ENCODE peak calls at places on chromosomes 5 and 9, in nine cellular contexts. One of them, this sample, is unnamed.

GRCh38 chr9:27352457-27353188 is 55.7 kb upstream of the EQTN start:
- DNase-seq in CD8-positive, alpha-beta T cell: no peak
- DNase-seq in GM06990: no peak
- DNase-seq in neural crest cell: no peak
- DNase-seq in H9: no peak
- DNase-seq in HFFc6: no peak
- DNase-seq in body of pancreas: no peak
- DNase-seq in foreskin fibroblast: no peak
- DNase-seq in PC-3: no peak
- DNase-seq in this sample: no peak

GRCh38 chr5:15794117-15794985 is 294.4 kb downstream of the FBXL7 start:
- DNase-seq in CD8-positive, alpha-beta T cell: no peak
- DNase-seq in GM06990: no peak
- DNase-seq in neural crest cell: no peak
- DNase-seq in H9: no peak
- DNase-seq in HFFc6: peak
- DNase-seq in body of pancreas: no peak
- DNase-seq in foreskin fibroblast: peak
- DNase-seq in PC-3: no peak
- DNase-seq in this sample: no peak

GRCh38 chr5:109027983-109028607 is 280.4 kb downstream of the FER start:
- DNase-seq in CD8-positive, alpha-beta T cell: no peak
- DNase-seq in GM06990: no peak
- DNase-seq in neural crest cell: no peak
- DNase-seq in H9: no peak
- DNase-seq in HFFc6: no peak
- DNase-seq in body of pancreas: no peak
- DNase-seq in foreskin fibroblast: no peak
- DNase-seq in PC-3: peak
- DNase-seq in this sample: no peak

GRCh38 chr9:27499481-27499880 is 24.6 kb upstream of the IFNK start:
- DNase-seq in CD8-positive, alpha-beta T cell: no peak
- DNase-seq in GM06990: no peak
- DNase-seq in neural crest cell: no peak
- DNase-seq in H9: no peak
- DNase-seq in HFFc6: no peak
- DNase-seq in body of pancreas: no peak
- DNase-seq in foreskin fibroblast: peak
- DNase-seq in PC-3: peak
- DNase-seq in this sample: no peak

GRCh38 chr9:136838314-136839228 is 3.7 kb upstream of the AJM1 start:
- DNase-seq in CD8-positive, alpha-beta T cell: no peak
- DNase-seq in GM06990: no peak
- DNase-seq in neural crest cell: no peak
- DNase-seq in H9: no peak
- DNase-seq in HFFc6: no peak
- DNase-seq in body of pancreas: no peak
- DNase-seq in foreskin fibroblast: no peak
- DNase-seq in PC-3: no peak
- DNase-seq in this sample: no peak

GRCh38 chr5:157189223-157189622 is 8.6 kb downstream of the ITK start:
- DNase-seq in CD8-positive, alpha-beta T cell: no peak
- DNase-seq in GM06990: no peak
- DNase-seq in neural crest cell: no peak
- DNase-seq in H9: no peak
- DNase-seq in HFFc6: no peak
- DNase-seq in body of pancreas: no peak
- DNase-seq in foreskin fibroblast: no peak
- DNase-seq in PC-3: no peak
- DNase-seq in this sample: no peak

GRCh38 chr5:57195060-57195459 is 21.2 kb downstream of the GPBP1 start:
- DNase-seq in CD8-positive, alpha-beta T cell: no peak
- DNase-seq in GM06990: no peak
- DNase-seq in neural crest cell: no peak
- DNase-seq in H9: no peak
- DNase-seq in HFFc6: no peak
- DNase-seq in body of pancreas: no peak
- DNase-seq in foreskin fibroblast: no peak
- DNase-seq in PC-3: no peak
- DNase-seq in this sample: no peak

GRCh38 chr5:147466581-147466980 is 43.3 kb downstream of the DPYSL3 start:
- DNase-seq in CD8-positive, alpha-beta T cell: no peak
- DNase-seq in GM06990: no peak
- DNase-seq in neural crest cell: no peak
- DNase-seq in H9: no peak
- DNase-seq in HFFc6: no peak
- DNase-seq in body of pancreas: no peak
- DNase-seq in foreskin fibroblast: no peak
- DNase-seq in PC-3: no peak
- DNase-seq in this sample: no peak

GRCh38 chr5:22411950-22412349 is 441.2 kb downstream of the CDH12 start:
- DNase-seq in CD8-positive, alpha-beta T cell: no peak
- DNase-seq in GM06990: no peak
- DNase-seq in neural crest cell: no peak
- DNase-seq in H9: no peak
- DNase-seq in HFFc6: no peak
- DNase-seq in body of pancreas: no peak
- DNase-seq in foreskin fibroblast: no peak
- DNase-seq in PC-3: no peak
- DNase-seq in this sample: no peak

GRCh38 chr5:17235736-17236330 is 18.4 kb downstream of the BASP1 start:
- DNase-seq in CD8-positive, alpha-beta T cell: no peak
- DNase-seq in GM06990: no peak
- DNase-seq in neural crest cell: no peak
- DNase-seq in H9: no peak
- DNase-seq in HFFc6: peak
- DNase-seq in body of pancreas: no peak
- DNase-seq in foreskin fibroblast: peak
- DNase-seq in PC-3: no peak
- DNase-seq in this sample: no peak

DNA sequence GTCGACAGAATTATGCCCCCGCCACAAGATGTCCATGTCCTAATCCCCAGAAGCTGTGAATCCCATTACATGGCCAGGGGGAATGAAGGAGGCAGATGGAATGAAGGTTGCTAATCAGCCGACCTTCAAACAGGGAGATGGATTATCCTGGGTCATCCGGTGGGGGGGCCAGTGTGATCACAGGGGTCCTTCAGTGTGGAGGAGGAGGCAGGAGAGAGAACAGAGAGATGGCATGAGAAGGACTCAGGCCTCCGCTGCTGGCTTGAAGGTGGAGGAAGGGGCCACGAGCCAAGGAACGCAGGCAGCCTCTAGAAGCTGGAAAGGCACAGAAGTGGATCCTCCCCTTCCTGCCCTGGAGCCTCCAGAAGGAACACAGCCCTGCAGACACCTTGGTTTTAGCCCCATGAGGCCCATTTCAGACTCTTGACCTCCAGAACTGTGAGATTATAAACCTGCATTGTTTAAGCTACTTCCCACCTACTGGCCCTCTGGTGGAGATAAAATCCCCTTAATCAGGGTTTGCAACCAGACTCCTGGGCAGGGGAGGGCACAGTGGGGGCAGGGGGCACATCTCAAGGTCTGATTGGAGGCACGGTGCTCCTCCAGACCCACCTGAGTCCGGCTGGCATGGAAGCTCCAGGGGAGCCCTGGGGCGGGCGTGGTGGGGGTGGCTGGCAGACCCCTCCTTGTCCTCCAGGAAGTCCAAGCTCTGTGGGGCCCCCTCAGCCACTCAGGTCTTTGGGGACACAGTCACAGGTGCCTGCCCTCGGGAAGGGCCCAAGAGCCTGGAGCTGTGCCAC is 13.8 kb downstream of the PTGES2 start:
- DNase-seq in CD8-positive, alpha-beta T cell: no peak
- DNase-seq in GM06990: no peak
- DNase-seq in neural crest cell: no peak
- DNase-seq in H9: peak
- DNase-seq in HFFc6: no peak
- DNase-seq in body of pancreas: peak
- DNase-seq in foreskin fibroblast: no peak
- DNase-seq in PC-3: no peak
- DNase-seq in this sample: no peak
- TF ChIP-seq CTCF in CD8-positive, alpha-beta T cell: no peak
- TF ChIP-seq CTCF in GM06990: no peak
- TF ChIP-seq CTCF in neural crest cell: no peak
- TF ChIP-seq CTCF in H9: no peak
- TF ChIP-seq CTCF in HFFc6: no peak
- TF ChIP-seq CTCF in body of pancreas: no peak
- TF ChIP-seq CTCF in foreskin fibroblast: no peak
- TF ChIP-seq CTCF in PC-3: no peak
- TF ChIP-seq CTCF in this sample: no peak

GRCh38 chr5:177494356-177495195 is 2.8 kb downstream of the PDLIM7 start:
- DNase-seq in CD8-positive, alpha-beta T cell: no peak
- DNase-seq in GM06990: no peak
- DNase-seq in neural crest cell: no peak
- DNase-seq in H9: peak
- DNase-seq in HFFc6: peak
- DNase-seq in body of pancreas: peak
- DNase-seq in foreskin fibroblast: peak
- DNase-seq in PC-3: peak
- DNase-seq in this sample: peak
- TF ChIP-seq CTCF in CD8-positive, alpha-beta T cell: no peak
- TF ChIP-seq CTCF in GM06990: peak
- TF ChIP-seq CTCF in neural crest cell: peak
- TF ChIP-seq CTCF in H9: peak
- TF ChIP-seq CTCF in HFFc6: peak
- TF ChIP-seq CTCF in body of pancreas: no peak
- TF ChIP-seq CTCF in foreskin fibroblast: peak
- TF ChIP-seq CTCF in PC-3: peak
- TF ChIP-seq CTCF in this sample: peak

GRCh38 chr5:125316386-125316785 is 569.9 kb upstream of the ZNF608 start:
- DNase-seq in CD8-positive, alpha-beta T cell: no peak
- DNase-seq in GM06990: no peak
- DNase-seq in neural crest cell: no peak
- DNase-seq in H9: no peak
- DNase-seq in HFFc6: no peak
- DNase-seq in body of pancreas: no peak
- DNase-seq in foreskin fibroblast: peak
- DNase-seq in PC-3: no peak
- DNase-seq in this sample: no peak
- TF ChIP-seq CTCF in CD8-positive, alpha-beta T cell: no peak
- TF ChIP-seq CTCF in GM06990: no peak
- TF ChIP-seq CTCF in neural crest cell: no peak
- TF ChIP-seq CTCF in H9: no peak
- TF ChIP-seq CTCF in HFFc6: no peak
- TF ChIP-seq CTCF in body of pancreas: no peak
- TF ChIP-seq CTCF in foreskin fibroblast: no peak
- TF ChIP-seq CTCF in PC-3: no peak
- TF ChIP-seq CTCF in this sample: no peak

DNA sequence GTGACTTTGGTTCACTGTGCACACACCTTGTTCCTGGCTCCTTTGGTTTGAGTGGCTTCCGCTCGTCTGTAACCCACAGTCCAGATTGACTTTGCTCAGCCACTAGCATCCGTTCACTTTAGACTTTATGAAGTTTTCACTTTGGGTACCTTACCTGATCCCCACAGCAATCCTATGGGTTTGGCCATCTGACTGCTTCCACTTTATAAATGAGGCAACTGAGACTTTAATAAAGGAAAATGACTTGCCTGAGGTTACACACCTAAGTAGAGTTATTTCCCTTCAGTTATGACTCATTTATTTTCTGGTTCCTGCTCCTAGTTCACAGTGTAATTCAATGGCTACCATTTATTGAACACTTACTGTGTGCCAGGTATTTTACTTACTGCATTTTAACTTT is 94.2 kb upstream of the SAP30L start:
- DNase-seq in CD8-positive, alpha-beta T cell: no peak
- DNase-seq in GM06990: peak
- DNase-seq in neural crest cell: no peak
- DNase-seq in H9: no peak
- DNase-seq in HFFc6: no peak
- DNase-seq in body of pancreas: no peak
- DNase-seq in foreskin fibroblast: no peak
- DNase-seq in PC-3: peak
- DNase-seq in this sample: no peak
- TF ChIP-seq CTCF in CD8-positive, alpha-beta T cell: no peak
- TF ChIP-seq CTCF in GM06990: no peak
- TF ChIP-seq CTCF in neural crest cell: no peak
- TF ChIP-seq CTCF in H9: no peak
- TF ChIP-seq CTCF in HFFc6: no peak
- TF ChIP-seq CTCF in body of pancreas: no peak
- TF ChIP-seq CTCF in foreskin fibroblast: no peak
- TF ChIP-seq CTCF in PC-3: no peak
- TF ChIP-seq CTCF in this sample: no peak

GRCh38 chr5:85049020-85049419 is 664.3 kb upstream of the EDIL3 start:
- DNase-seq in CD8-positive, alpha-beta T cell: no peak
- DNase-seq in GM06990: no peak
- DNase-seq in neural crest cell: no peak
- DNase-seq in H9: peak
- DNase-seq in HFFc6: no peak
- DNase-seq in body of pancreas: no peak
- DNase-seq in foreskin fibroblast: no peak
- DNase-seq in PC-3: peak
- DNase-seq in this sample: no peak
- TF ChIP-seq CTCF in CD8-positive, alpha-beta T cell: no peak
- TF ChIP-seq CTCF in GM06990: peak
- TF ChIP-seq CTCF in neural crest cell: peak
- TF ChIP-seq CTCF in H9: peak
- TF ChIP-seq CTCF in HFFc6: peak
- TF ChIP-seq CTCF in body of pancreas: no peak
- TF ChIP-seq CTCF in foreskin fibroblast: peak
- TF ChIP-seq CTCF in PC-3: peak
- TF ChIP-seq CTCF in this sample: no peak

GRCh38 chr5:132221781-132222648 is 5.6 kb downstream of the P4HA2 start:
- DNase-seq in CD8-positive, alpha-beta T cell: no peak
- DNase-seq in GM06990: no peak
- DNase-seq in neural crest cell: no peak
- DNase-seq in H9: no peak
- DNase-seq in HFFc6: peak
- DNase-seq in body of pancreas: peak
- DNase-seq in foreskin fibroblast: peak
- DNase-seq in PC-3: no peak
- DNase-seq in this sample: no peak
- TF ChIP-seq CTCF in CD8-positive, alpha-beta T cell: no peak
- TF ChIP-seq CTCF in GM06990: no peak
- TF ChIP-seq CTCF in neural crest cell: no peak
- TF ChIP-seq CTCF in H9: no peak
- TF ChIP-seq CTCF in HFFc6: peak
- TF ChIP-seq CTCF in body of pancreas: peak
- TF ChIP-seq CTCF in foreskin fibroblast: peak
- TF ChIP-seq CTCF in PC-3: no peak
- TF ChIP-seq CTCF in this sample: no peak

DNA sequence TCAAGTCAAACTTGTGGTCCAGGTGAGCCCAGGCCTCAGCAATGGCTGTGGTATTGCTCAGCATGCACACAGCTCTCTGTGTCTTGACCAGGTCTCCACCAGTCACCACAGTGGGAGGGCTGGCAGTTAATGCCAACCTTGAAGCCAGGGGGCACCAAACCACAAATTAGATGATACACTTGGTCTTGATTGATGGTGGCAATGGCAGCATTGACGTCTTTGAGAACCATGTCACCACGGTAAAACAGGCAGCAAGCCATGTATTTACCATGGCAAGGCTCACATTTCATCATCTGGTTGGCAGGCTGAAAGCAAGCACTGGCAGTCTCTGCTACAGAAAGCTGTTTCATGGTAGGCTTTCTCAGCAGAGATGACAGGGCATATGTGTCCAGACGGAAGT is 40.0 kb downstream of the NIM1K start:
- DNase-seq in CD8-positive, alpha-beta T cell: no peak
- DNase-seq in GM06990: no peak
- DNase-seq in neural crest cell: no peak
- DNase-seq in H9: peak
- DNase-seq in HFFc6: no peak
- DNase-seq in body of pancreas: peak
- DNase-seq in foreskin fibroblast: no peak
- DNase-seq in PC-3: peak
- DNase-seq in this sample: no peak
- TF ChIP-seq CTCF in CD8-positive, alpha-beta T cell: no peak
- TF ChIP-seq CTCF in GM06990: peak
- TF ChIP-seq CTCF in neural crest cell: no peak
- TF ChIP-seq CTCF in H9: peak
- TF ChIP-seq CTCF in HFFc6: peak
- TF ChIP-seq CTCF in body of pancreas: peak
- TF ChIP-seq CTCF in foreskin fibroblast: peak
- TF ChIP-seq CTCF in PC-3: peak
- TF ChIP-seq CTCF in this sample: no peak

This sample was measured in GM20000.